ENCODE peak calls at places on chromosomes 16 and 17, in eight cellular contexts. One of them, this sample, is unnamed.

GRCh38 chr16:47392114-47392513 is 68.7 kb downstream of the ITFG1 start:
- DNase-seq in HCT116: peak; percentile 31
- DNase-seq in A549: no peak
- DNase-seq in HepG2: peak; percentile 53
- DNase-seq in GM12878: peak; percentile 40
- DNase-seq in Panc1: no peak
- DNase-seq in SK-N-SH: no peak
- DNase-seq in K562: peak; percentile 10
- DNase-seq in this sample: no peak

GRCh38 chr16:4404247-4404966 is 12.0 kb downstream of the CORO7 start:
- DNase-seq in HCT116: no peak
- DNase-seq in A549: peak; percentile 77
- DNase-seq in HepG2: peak; percentile 51
- DNase-seq in GM12878: no peak
- DNase-seq in Panc1: no peak
- DNase-seq in SK-N-SH: peak; percentile 80
- DNase-seq in K562: peak; percentile 64
- DNase-seq in this sample: peak; percentile 96

GRCh38 chr17:2691069-2691871 is 20.3 kb downstream of the CLUH start:
- DNase-seq in HCT116: no peak
- DNase-seq in A549: no peak
- DNase-seq in HepG2: no peak
- DNase-seq in GM12878: no peak
- DNase-seq in Panc1: no peak
- DNase-seq in SK-N-SH: no peak
- DNase-seq in K562: no peak
- DNase-seq in this sample: no peak

GRCh38 chr17:78111727-78112507 is 16.6 kb downstream of the TMC6 start:
- DNase-seq in HCT116: no peak
- DNase-seq in A549: no peak
- DNase-seq in HepG2: no peak
- DNase-seq in GM12878: no peak
- DNase-seq in Panc1: no peak
- DNase-seq in SK-N-SH: no peak
- DNase-seq in K562: no peak
- DNase-seq in this sample: no peak

GRCh38 chr17:17921192-17922082 is 50.8 kb downstream of the TOM1L2 start:
- DNase-seq in HCT116: peak; percentile 89
- DNase-seq in A549: peak; percentile 89
- DNase-seq in HepG2: peak; percentile 89
- DNase-seq in GM12878: no peak
- DNase-seq in Panc1: no peak
- DNase-seq in SK-N-SH: no peak
- DNase-seq in K562: peak; percentile 54
- DNase-seq in this sample: peak; percentile 90

GRCh38 chr16:68257906-68258800 is 6.2 kb upstream of the SLC7A6 start:
- DNase-seq in HCT116: no peak
- DNase-seq in A549: no peak
- DNase-seq in HepG2: peak; percentile 95
- DNase-seq in GM12878: no peak
- DNase-seq in Panc1: no peak
- DNase-seq in SK-N-SH: no peak
- DNase-seq in K562: no peak
- DNase-seq in this sample: no peak

GRCh38 chr16:10939649-10940206 is 2.5 kb downstream of the DEXI start:
- DNase-seq in HCT116: no peak
- DNase-seq in A549: no peak
- DNase-seq in HepG2: no peak
- DNase-seq in GM12878: no peak
- DNase-seq in Panc1: no peak
- DNase-seq in SK-N-SH: no peak
- DNase-seq in K562: no peak
- DNase-seq in this sample: no peak

GRCh38 chr17:51710289-51710979 is 448.1 kb downstream of the CA10 start:
- DNase-seq in HCT116: no peak
- DNase-seq in A549: no peak
- DNase-seq in HepG2: no peak
- DNase-seq in GM12878: no peak
- DNase-seq in Panc1: no peak
- DNase-seq in SK-N-SH: no peak
- DNase-seq in K562: no peak
- DNase-seq in this sample: no peak

GRCh38 chr17:63258785-63259184 is 187.3 kb downstream of the CYB561 start:
- DNase-seq in HCT116: no peak
- DNase-seq in A549: no peak
- DNase-seq in HepG2: no peak
- DNase-seq in GM12878: no peak
- DNase-seq in Panc1: no peak
- DNase-seq in SK-N-SH: no peak
- DNase-seq in K562: no peak
- DNase-seq in this sample: no peak

GRCh38 chr16:10408824-10409381 is 23.0 kb downstream of the ATF7IP2 start:
- DNase-seq in HCT116: no peak
- DNase-seq in A549: no peak
- DNase-seq in HepG2: peak; percentile 38
- DNase-seq in GM12878: no peak
- DNase-seq in Panc1: no peak
- DNase-seq in SK-N-SH: no peak
- DNase-seq in K562: no peak
- DNase-seq in this sample: peak; percentile 38

GRCh38 chr17:82180776-82181528 is 31.7 kb downstream of the CCDC57 start:
- DNase-seq in HCT116: no peak
- DNase-seq in A549: no peak
- DNase-seq in HepG2: no peak
- DNase-seq in GM12878: no peak
- DNase-seq in Panc1: no peak
- DNase-seq in SK-N-SH: no peak
- DNase-seq in K562: no peak
- DNase-seq in this sample: no peak

GRCh38 chr17:21094298-21094704 is 32.5 kb upstream of the DHRS7B start:
- DNase-seq in HCT116: no peak
- DNase-seq in A549: no peak
- DNase-seq in HepG2: peak; percentile 76
- DNase-seq in GM12878: no peak
- DNase-seq in Panc1: no peak
- DNase-seq in SK-N-SH: no peak
- DNase-seq in K562: no peak
- DNase-seq in this sample: no peak

GRCh38 chr17:37774508-37774907 is 29.6 kb upstream of the HNF1B start:
- DNase-seq in HCT116: no peak
- DNase-seq in A549: no peak
- DNase-seq in HepG2: no peak
- DNase-seq in GM12878: peak; percentile 91
- DNase-seq in Panc1: no peak
- DNase-seq in SK-N-SH: no peak
- DNase-seq in K562: no peak
- DNase-seq in this sample: no peak

GRCh38 chr17:43713494-43714162 is 45.0 kb downstream of the SOST start:
- DNase-seq in HCT116: no peak
- DNase-seq in A549: peak; percentile 76
- DNase-seq in HepG2: no peak
- DNase-seq in GM12878: no peak
- DNase-seq in Panc1: no peak
- DNase-seq in SK-N-SH: peak; percentile 88
- DNase-seq in K562: no peak
- DNase-seq in this sample: peak; percentile 58

GRCh38 chr17:62307196-62307595 is 73.2 kb upstream of the EFCAB3 start:
- DNase-seq in HCT116: no peak
- DNase-seq in A549: no peak
- DNase-seq in HepG2: no peak
- DNase-seq in GM12878: no peak
- DNase-seq in Panc1: no peak
- DNase-seq in SK-N-SH: no peak
- DNase-seq in K562: no peak
- DNase-seq in this sample: no peak

GRCh38 chr16:11497329-11497805 is 89.4 kb downstream of the LITAF start:
- DNase-seq in HCT116: peak; percentile 85
- DNase-seq in A549: peak; percentile 88
- DNase-seq in HepG2: peak; percentile 66
- DNase-seq in GM12878: peak; percentile 37
- DNase-seq in Panc1: peak; percentile 70
- DNase-seq in SK-N-SH: peak; percentile 93
- DNase-seq in K562: no peak
- DNase-seq in this sample: peak; percentile 74

GRCh38 chr17:76089680-76090516 is 10.9 kb downstream of the ZACN start:
- DNase-seq in HCT116: no peak
- DNase-seq in A549: no peak
- DNase-seq in HepG2: no peak
- DNase-seq in GM12878: no peak
- DNase-seq in Panc1: no peak
- DNase-seq in SK-N-SH: peak; percentile 22
- DNase-seq in K562: no peak
- DNase-seq in this sample: no peak

GRCh38 chr17:82962163-82962720 is 117.2 kb upstream of the METRNL start:
- DNase-seq in HCT116: no peak
- DNase-seq in A549: no peak
- DNase-seq in HepG2: no peak
- DNase-seq in GM12878: no peak
- DNase-seq in Panc1: no peak
- DNase-seq in SK-N-SH: no peak
- DNase-seq in K562: no peak
- DNase-seq in this sample: no peak

GRCh38 chr17:21286066-21286770 is 1.7 kb downstream of the MAP2K3 start:
- DNase-seq in HCT116: peak; percentile 81
- DNase-seq in A549: peak; percentile 95
- DNase-seq in HepG2: peak; percentile 96
- DNase-seq in GM12878: no peak
- DNase-seq in Panc1: peak; percentile 50
- DNase-seq in SK-N-SH: peak; percentile 50
- DNase-seq in K562: no peak
- DNase-seq in this sample: no peak

GRCh38 chr17:39194089-39194984 is 3.1 kb downstream of the CACNB1 start:
- DNase-seq in HCT116: no peak
- DNase-seq in A549: peak; percentile 84
- DNase-seq in HepG2: peak; percentile 80
- DNase-seq in GM12878: no peak
- DNase-seq in Panc1: no peak
- DNase-seq in SK-N-SH: peak; percentile 90
- DNase-seq in K562: peak; percentile 93
- DNase-seq in this sample: peak; percentile 75

GRCh38 chr17:33493566-33493965 is 200.5 kb upstream of the ASIC2 start:
- DNase-seq in HCT116: no peak
- DNase-seq in A549: no peak
- DNase-seq in HepG2: no peak
- DNase-seq in GM12878: no peak
- DNase-seq in Panc1: no peak
- DNase-seq in SK-N-SH: no peak
- DNase-seq in K562: no peak
- DNase-seq in this sample: no peak

GRCh38 chr17:49603238-49603637 is 27.6 kb downstream of the NXPH3 start:
- DNase-seq in HCT116: no peak
- DNase-seq in A549: no peak
- DNase-seq in HepG2: no peak
- DNase-seq in GM12878: no peak
- DNase-seq in Panc1: no peak
- DNase-seq in SK-N-SH: no peak
- DNase-seq in K562: no peak
- DNase-seq in this sample: no peak

DNA sequence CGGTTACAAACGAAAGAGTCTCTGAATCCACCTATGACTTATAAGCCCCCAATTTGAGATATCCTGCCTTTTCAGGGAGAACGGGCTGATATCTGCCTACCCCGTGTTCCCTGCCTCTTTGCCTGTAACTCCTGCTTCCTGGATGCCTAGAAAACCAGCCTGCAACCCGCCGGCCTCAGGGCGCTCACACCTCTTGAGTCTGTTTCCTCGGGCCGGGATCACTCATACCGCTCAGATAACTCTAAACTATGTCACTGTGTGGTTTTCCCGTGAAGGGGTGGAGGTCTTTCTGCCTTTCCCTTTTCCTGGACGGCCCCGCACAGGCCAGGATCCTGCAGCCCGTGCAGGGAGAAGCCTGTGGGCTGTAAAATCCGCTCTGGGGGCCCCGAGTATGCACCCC is 10.4 kb downstream of the RPUSD1 start:
- DNase-seq in HCT116: no peak
- DNase-seq in A549: no peak
- DNase-seq in HepG2: no peak
- DNase-seq in GM12878: no peak
- DNase-seq in Panc1: no peak
- DNase-seq in SK-N-SH: no peak
- DNase-seq in K562: no peak
- DNase-seq in this sample: no peak
- TF ChIP-seq REST in HCT116: no peak
- TF ChIP-seq REST in A549: no peak
- TF ChIP-seq REST in HepG2: no peak
- TF ChIP-seq REST in GM12878: no peak
- TF ChIP-seq REST in Panc1: no peak
- TF ChIP-seq REST in SK-N-SH: no peak
- TF ChIP-seq REST in K562: no peak
- TF ChIP-seq REST in this sample: no peak

GRCh38 chr17:81033535-81034167 is 1.3 kb upstream of the BAIAP2 start:
- DNase-seq in HCT116: no peak
- DNase-seq in A549: no peak
- DNase-seq in HepG2: peak; percentile 44
- DNase-seq in GM12878: no peak
- DNase-seq in Panc1: no peak
- DNase-seq in SK-N-SH: no peak
- DNase-seq in K562: no peak
- DNase-seq in this sample: no peak
- TF ChIP-seq REST in HCT116: no peak
- TF ChIP-seq REST in A549: no peak
- TF ChIP-seq REST in HepG2: no peak
- TF ChIP-seq REST in GM12878: no peak
- TF ChIP-seq REST in Panc1: no peak
- TF ChIP-seq REST in SK-N-SH: no peak
- TF ChIP-seq REST in K562: no peak
- TF ChIP-seq REST in this sample: no peak

DNA sequence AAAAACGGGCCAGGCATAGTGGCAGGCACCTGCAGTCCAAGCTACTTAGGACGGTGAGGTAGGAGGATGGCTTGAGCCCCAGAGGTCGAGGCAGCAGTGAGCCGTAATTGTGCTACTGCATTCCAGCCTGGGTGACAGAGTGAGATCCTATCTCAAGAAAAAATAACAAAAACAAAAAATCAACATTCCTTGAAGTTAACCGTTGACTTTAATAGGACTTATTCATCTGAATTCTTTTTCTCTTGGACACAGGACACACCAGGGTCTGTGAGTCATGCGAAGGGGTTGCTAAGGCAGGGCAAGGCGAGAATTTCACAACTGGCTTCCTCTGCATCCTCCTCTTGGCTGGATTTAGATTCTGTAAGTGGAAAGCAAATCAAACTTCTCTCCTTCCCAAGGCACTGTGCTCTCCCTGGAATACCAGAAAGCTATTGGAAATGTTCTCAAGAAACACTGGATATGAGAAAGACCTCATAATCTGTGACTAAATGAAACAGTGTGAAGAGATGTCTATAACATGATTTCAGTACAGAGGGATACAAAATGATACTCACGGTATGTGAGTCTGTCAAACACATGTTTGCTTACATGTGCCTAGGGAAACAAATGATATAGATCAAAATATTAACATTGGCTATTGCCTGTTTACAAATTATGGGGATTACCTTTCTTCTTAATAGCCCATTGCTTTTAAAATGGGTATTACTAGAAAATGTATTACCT is 99.6 kb downstream of the SYCE1L start:
- DNase-seq in HCT116: no peak
- DNase-seq in A549: peak; percentile 52
- DNase-seq in HepG2: no peak
- DNase-seq in GM12878: no peak
- DNase-seq in Panc1: peak; percentile 87
- DNase-seq in SK-N-SH: no peak
- DNase-seq in K562: no peak
- DNase-seq in this sample: no peak
- TF ChIP-seq REST in HCT116: no peak
- TF ChIP-seq REST in A549: no peak
- TF ChIP-seq REST in HepG2: no peak
- TF ChIP-seq REST in GM12878: no peak
- TF ChIP-seq REST in Panc1: no peak
- TF ChIP-seq REST in SK-N-SH: peak; percentile 15
- TF ChIP-seq REST in K562: no peak
- TF ChIP-seq REST in this sample: no peak

GRCh38 chr16:65037558-65037957 is 84.3 kb downstream of the CDH11 start:
- DNase-seq in HCT116: no peak
- DNase-seq in A549: no peak
- DNase-seq in HepG2: no peak
- DNase-seq in GM12878: no peak
- DNase-seq in Panc1: no peak
- DNase-seq in SK-N-SH: no peak
- DNase-seq in K562: no peak
- DNase-seq in this sample: no peak
- TF ChIP-seq REST in HCT116: no peak
- TF ChIP-seq REST in A549: no peak
- TF ChIP-seq REST in HepG2: no peak
- TF ChIP-seq REST in GM12878: no peak
- TF ChIP-seq REST in Panc1: no peak
- TF ChIP-seq REST in SK-N-SH: no peak
- TF ChIP-seq REST in K562: no peak
- TF ChIP-seq REST in this sample: no peak